ENCODE peak calls at places on chromosome 20, in ten cellular contexts. A is CD8-positive, alpha-beta memory T cell; X is esophagus squamous epithelium; K is fibroblast of lung; P is left ventricle myocardium inferior; T is cardiac muscle cell; H is body of pancreas; Z is uterus; J is naive thymus-derived CD4-positive, alpha-beta T cell; M is CD4-positive, CD25-positive, alpha-beta regulatory T cell. U is an unnamed sample. For H3K9me3 and H3K4me1, the result is how much of the 10 kb centered on the place peaks cover.

GRCh38 chr20:37989601-37990001 is 43.7 kb downstream of the TTI1 start:
- DNase-seq in A (no peak), X (no peak), K (no peak), P (peak), T (no peak), H (peak), Z (peak), J (no peak), M (no peak), U (no peak)

GRCh38 chr20:3103369-3104032 is 19.0 kb upstream of the AVP start:
- DNase-seq in A (no peak), X (no peak), K (no peak), P (no peak), T (no peak), H (no peak), Z (no peak), J (no peak), M (no peak), U (no peak)

GRCh38 chr20:846894-847278 is 13.4 kb downstream of the FAM110A start:
- DNase-seq in A (peak), X (no peak), K (no peak), P (no peak), T (no peak), H (no peak), Z (no peak), J (peak), M (peak), U (no peak)

GRCh38 chr20:7938058-7938457 is 2.2 kb downstream of the HAO1 start:
- DNase-seq in A (no peak), X (no peak), K (no peak), P (no peak), T (no peak), H (no peak), Z (no peak), J (no peak), M (no peak), U (no peak)

GRCh38 chr20:12555369-12555768 is 453.4 kb upstream of the SPTLC3 start:
- DNase-seq in A (no peak), X (no peak), K (no peak), P (no peak), T (no peak), H (peak), Z (no peak), J (no peak), M (no peak), U (no peak)

GRCh38 chr20:64104667-64105451 is 2.5 kb downstream of the NPBWR2 start:
- DNase-seq in A (no peak), X (no peak), K (no peak), P (peak), T (no peak), H (no peak), Z (no peak), J (no peak), M (no peak), U (no peak)

GRCh38 chr20:31915491-31916280 is 36.2 kb downstream of the PDRG1 start:
- DNase-seq in A (no peak), X (no peak), K (no peak), P (no peak), T (no peak), H (no peak), Z (no peak), J (no peak), M (no peak), U (no peak)

GRCh38 chr20:6708010-6708409 is 59.5 kb upstream of the BMP2 start:
- DNase-seq in A (no peak), X (no peak), K (peak), P (peak), T (peak), H (peak), Z (no peak), J (no peak), M (no peak), U (no peak)

GRCh38 chr20:37336369-37337207 is 9.4 kb upstream of the SRC start:
- DNase-seq in A (no peak), X (no peak), K (peak), P (peak), T (peak), H (peak), Z (peak), J (no peak), M (no peak), U (no peak)

GRCh38 chr20:9839626-9840025 is 750 bp upstream of the PAK5 start:
- DNase-seq in A (no peak), X (no peak), K (no peak), P (no peak), T (no peak), H (no peak), Z (no peak), J (no peak), M (no peak), U (no peak)

GRCh38 chr20:46606817-46607190 is 44.5 kb downstream of the SLC13A3 start:
- DNase-seq in A (no peak), X (no peak), K (no peak), P (no peak), T (no peak), H (no peak), Z (no peak), J (no peak), M (no peak), U (no peak)

GRCh38 chr20:22449115-22449973 is 135.0 kb downstream of the FOXA2 start:
- DNase-seq in A (no peak), X (no peak), K (no peak), P (no peak), T (no peak), H (peak), Z (no peak), J (no peak), M (no peak), U (no peak)

DNA sequence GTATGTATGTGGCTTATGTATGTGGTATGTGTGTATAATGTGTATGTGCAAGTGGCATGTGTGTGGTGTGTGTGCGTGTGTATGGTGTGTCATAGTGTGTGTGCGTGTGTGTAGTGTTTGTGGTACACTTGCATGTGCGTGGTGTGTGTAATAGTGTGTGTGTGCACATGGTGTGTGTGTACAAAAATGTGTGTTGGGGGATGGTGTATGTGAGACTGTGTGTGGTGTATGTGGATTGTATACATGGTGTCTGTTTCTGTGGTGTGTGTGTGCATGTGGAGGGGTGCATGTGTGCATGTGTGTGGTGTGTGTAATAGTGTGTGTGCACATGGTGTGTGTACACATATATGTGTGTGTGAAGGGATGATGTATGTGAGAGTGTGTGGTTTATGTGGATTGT is 21.5 kb downstream of the MAFB start:
- DNase-seq in A (no peak), X (no peak), K (no peak), P (no peak), T (no peak), H (no peak), Z (no peak), J (no peak), M (no peak), U (no peak)
- H3K9me3 ChIP-seq in A (under half), X (under half), K (under half), P (under half), T (under half), H (under half), Z (under half), J (under half), M (under half), U (under half)

DNA sequence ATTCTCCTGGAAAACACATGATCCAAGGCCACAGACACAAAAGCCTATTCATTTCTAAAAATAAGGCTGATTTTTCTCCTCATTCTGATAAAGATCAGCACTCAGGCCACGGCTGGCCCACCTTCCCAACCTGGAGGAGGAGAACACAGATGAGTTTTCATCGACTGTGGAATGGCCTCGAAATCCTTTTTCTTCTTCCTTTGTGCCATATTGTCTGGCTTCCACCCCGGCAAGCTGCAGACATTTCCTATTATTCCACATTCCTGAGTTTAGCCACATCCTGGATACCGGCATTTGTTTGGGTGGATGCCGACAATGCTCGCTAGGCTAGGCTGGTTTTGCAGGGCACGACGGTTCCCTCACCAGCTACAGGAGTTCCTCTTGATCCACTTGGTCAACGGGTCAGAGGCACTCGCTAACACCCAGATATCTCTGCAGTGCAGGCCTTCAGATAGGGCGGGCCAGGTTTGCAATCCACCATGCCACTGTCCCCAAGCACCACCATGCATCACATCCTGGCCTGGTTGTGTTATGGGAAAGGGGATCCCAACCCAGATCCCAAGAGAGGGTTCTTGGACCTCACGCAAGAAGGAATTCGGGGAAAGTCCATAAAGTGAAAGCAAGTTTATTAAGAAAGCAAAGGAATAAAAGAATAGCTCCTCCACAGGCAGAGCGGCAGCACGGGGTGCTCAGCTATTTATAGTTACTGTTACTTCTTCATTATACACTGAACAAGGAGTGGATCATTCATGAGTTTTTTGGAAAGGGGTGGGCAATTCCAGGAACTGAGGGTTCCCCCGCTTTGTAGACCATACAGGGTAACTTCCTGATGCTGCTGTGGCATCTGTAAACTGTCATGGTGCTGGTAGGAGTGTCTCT is 4.2 kb upstream of the CTSZ start:
- DNase-seq in A (no peak), X (no peak), K (peak), P (no peak), T (peak), H (no peak), Z (no peak), J (no peak), M (no peak), U (no peak)
- H3K27ac ChIP-seq in A (no peak), X (no peak), K (peak), P (peak), T (no peak), H (peak), Z (no peak), J (no peak), M (no peak), U (no peak)

GRCh38 chr20:48716086-48716485 is 111.7 kb downstream of the PREX1 start:
- DNase-seq in A (peak), X (no peak), K (no peak), P (no peak), T (no peak), H (no peak), Z (no peak), J (no peak), M (no peak), U (no peak)
- H3K4me1 ChIP-seq in A (half or more), X (under half), K (under half), P (under half), T (under half), H (under half), Z (under half), J (half or more), M (half or more), U (under half)

GRCh38 chr20:29299811-29300578 is 1957.5 kb upstream of the DEFB115 start:
- DNase-seq in A (no peak), X (no peak), K (no peak), P (no peak), T (no peak), H (no peak), Z (no peak), J (no peak), M (no peak), U (no peak)

GRCh38 chr20:29300579-29301551 is 1956.6 kb upstream of the DEFB115 start:
- DNase-seq in A (no peak), X (no peak), K (no peak), P (no peak), T (no peak), H (no peak), Z (no peak), J (no peak), M (no peak), U (no peak)

GRCh38 chr20:29298271-29298590 is 1959.2 kb upstream of the DEFB115 start:
- DNase-seq in A (no peak), X (no peak), K (no peak), P (no peak), T (no peak), H (no peak), Z (no peak), J (no peak), M (no peak), U (no peak)

GRCh38 chr20:29297411-29298270 is 1959.8 kb upstream of the DEFB115 start:
- DNase-seq in A (no peak), X (no peak), K (no peak), P (no peak), T (no peak), H (no peak), Z (no peak), J (no peak), M (no peak), U (no peak)

GRCh38 chr20:29298759-29299613 is 1958.5 kb upstream of the DEFB115 start:
- DNase-seq in A (no peak), X (no peak), K (peak), P (no peak), T (peak), H (no peak), Z (no peak), J (no peak), M (no peak), U (no peak)
- H3K9me3 ChIP-seq in A (under half), X (under half), K (under half), P (half or more), T (under half), H (under half), Z (under half), J (under half), M (under half), U (under half)

U was measured in iPS DF 6.9.